ENCODE peak calls at places on chromosomes 12 and 14, in seven cellular contexts. Y is breast epithelium; U is dorsolateral prefrontal cortex; S is cardiac muscle cell; C is effector memory CD4-positive, alpha-beta T cell; P is A673; I is trophoblast cell. F is an unnamed sample.
A peak's percentile ranks its signal among the peaks of the same experiment; 100 is the strongest.

GRCh38 chr14:97401714-97402113 is 604.5 kb downstream of the VRK1 start:
- DNase-seq in Y (no peak), P (no peak), I (no peak), S (no peak), C (no peak), U (no peak), F (no peak)

GRCh38 chr14:37051153-37051552 is 121.3 kb downstream of the SLC25A21 start:
- DNase-seq in Y (no peak), P (no peak), S (no peak), U (no peak), C (no peak), I (no peak), F (no peak)

GRCh38 chr12:51631021-51631420 is 40.0 kb downstream of the SCN8A start:
- DNase-seq in S (no peak), I (no peak), C (no peak), U (no peak), P (no peak), Y (no peak), F (no peak)

GRCh38 chr12:62966990-62967506 is 32.1 kb upstream of the PPM1H start:
- DNase-seq in S (no peak), I (no peak), Y (no peak), C (no peak), P (no peak), U (no peak), F (no peak)

GRCh38 chr12:52147367-52147972 is 44.3 kb downstream of the KRT80 start:
- DNase-seq in U (peak; percentile 24), P (peak; percentile 54), C (no peak), I (peak; percentile 99), Y (peak; percentile 98), S (no peak), F (no peak)

GRCh38 chr12:50763637-50764115 is at the start of gene ATF1:
- DNase-seq in C (peak; percentile 84), S (peak; percentile 92), P (peak; percentile 96), I (peak; percentile 95), U (peak; percentile 92), Y (peak; percentile 87), F (peak; percentile 91)

GRCh38 chr12:46430340-46430948 is 57.9 kb upstream of the SLC38A2 start:
- DNase-seq in S (no peak), Y (no peak), I (peak; percentile 15), P (peak; percentile 72), C (no peak), U (no peak), F (peak; percentile 44)

GRCh38 chr14:60094306-60094897 is 2.7 kb downstream of the PCNX4 start:
- DNase-seq in I (peak; percentile 51), C (no peak), Y (no peak), S (peak; percentile 25), U (no peak), P (no peak), F (no peak)

GRCh38 chr12:74412607-74413230 is 124.9 kb upstream of the ATXN7L3B start:
- DNase-seq in Y (no peak), U (no peak), C (no peak), P (peak; percentile 57), I (no peak), S (peak; percentile 24), F (no peak)

GRCh38 chr14:102795060-102795925 is 18.0 kb downstream of the TRAF3 start:
- DNase-seq in S (no peak), U (no peak), Y (no peak), P (peak; percentile 91), I (peak; percentile 97), C (peak; percentile 28), F (no peak)

GRCh38 chr12:5200276-5201087 is 156.8 kb downstream of the KCNA5 start:
- DNase-seq in U (no peak), I (no peak), S (peak; percentile 84), C (no peak), P (peak; percentile 52), Y (no peak), F (no peak)

GRCh38 chr12:50661300-50662120 is 102.4 kb upstream of the ATF1 start:
- DNase-seq in S (peak; percentile 8), I (no peak), U (no peak), Y (no peak), C (no peak), P (no peak), F (no peak)

GRCh38 chr14:32382704-32383103 is 53.6 kb downstream of the AKAP6 start:
- DNase-seq in U (peak; percentile 33), Y (no peak), P (peak; percentile 14), S (peak; percentile 45), I (no peak), C (no peak), F (no peak)

GRCh38 chr12:113154351-113154973 is 4.9 kb downstream of the CFAP73 start:
- DNase-seq in I (no peak), S (peak; percentile 75), C (no peak), P (peak; percentile 31), U (no peak), Y (no peak), F (peak; percentile 25)

GRCh38 chr14:52485350-52485960 is 66.8 kb downstream of the TXNDC16 start:
- DNase-seq in S (no peak), C (no peak), U (no peak), I (no peak), P (no peak), Y (no peak), F (no peak)

GRCh38 chr12:128754275-128754674 is 69.5 kb downstream of the SLC15A4 start:
- DNase-seq in P (no peak), S (no peak), C (no peak), I (no peak), U (no peak), Y (no peak), F (no peak)

GRCh38 chr14:44369401-44370123 is 137.5 kb downstream of the FSCB start:
- DNase-seq in U (no peak), C (no peak), S (peak; percentile 3), P (peak; percentile 53), I (no peak), Y (no peak), F (no peak)

GRCh38 chr12:115609356-115609755 is 668.1 kb downstream of the MED13L start:
- DNase-seq in P (no peak), S (no peak), U (no peak), I (no peak), C (no peak), Y (no peak), F (no peak)

GRCh38 chr12:32110417-32110816 is 3.8 kb downstream of the BICD1 start:
- DNase-seq in C (no peak), I (no peak), P (no peak), U (no peak), Y (no peak), S (no peak), F (no peak)

GRCh38 chr12:76020731-76021672 is 10.6 kb downstream of the PHLDA1 start:
- DNase-seq in P (peak; percentile 75), C (peak; percentile 49), U (no peak), S (no peak), Y (no peak), I (peak; percentile 82), F (peak; percentile 61)

GRCh38 chr14:64506751-64507150 is 2.2 kb downstream of the ZBTB1 start:
- DNase-seq in I (no peak), S (no peak), Y (no peak), U (no peak), P (no peak), C (no peak), F (no peak)

GRCh38 chr14:54116972-54117371 is 160.3 kb upstream of the BMP4 start:
- DNase-seq in I (no peak), U (no peak), S (no peak), P (no peak), C (no peak), Y (no peak), F (no peak)

GRCh38 chr14:73460691-73461127 is 2.4 kb upstream of the NUMB start:
- DNase-seq in C (no peak), Y (no peak), I (no peak), P (peak; percentile 77), S (no peak), U (no peak), F (no peak)

GRCh38 chr14:33657478-33657877 is 293.4 kb downstream of the EGLN3 start:
- DNase-seq in U (no peak), P (no peak), S (no peak), I (no peak), C (no peak), Y (no peak), F (no peak)

GRCh38 chr12:47819902-47820630 is at the start of gene HDAC7:
- DNase-seq in P (peak; percentile 88), Y (peak; percentile 81), C (peak; percentile 61), U (peak; percentile 66), I (peak; percentile 72), S (peak; percentile 83), F (peak; percentile 65)

GRCh38 chr12:12564911-12565310 is 2.2 kb upstream of the DUSP16 start:
- DNase-seq in I (no peak), S (no peak), U (no peak), Y (no peak), P (no peak), C (no peak), F (no peak)

GRCh38 chr12:93127582-93128331 is 198.7 kb upstream of the EEA1 start:
- DNase-seq in S (peak; percentile 87), Y (no peak), P (peak; percentile 53), C (no peak), U (no peak), I (peak; percentile 88), F (no peak)
- H3K4me3 ChIP-seq in S (no peak overlapping the region), Y (peak overlapping the region; percentile 42), P (no peak overlapping the region), C (no peak overlapping the region), U (no peak overlapping the region), I (no peak overlapping the region), F (no peak overlapping the region)

GRCh38 chr14:93240678-93241000 is 33.6 kb downstream of the UBR7 start:
- DNase-seq in C (no peak), Y (no peak), U (no peak), P (no peak), I (no peak), S (no peak), F (no peak)
- H3K27ac ChIP-seq in C (no peak overlapping the region), Y (no peak overlapping the region), U (no peak overlapping the region), P (no peak overlapping the region), I (no peak overlapping the region), S (no peak overlapping the region), F (no peak overlapping the region)

GRCh38 chr14:98840511-98840910 is 431.5 kb downstream of the BCL11B start:
- DNase-seq in U (no peak), I (no peak), S (no peak), Y (no peak), P (no peak), C (no peak), F (no peak)

GRCh38 chr14:98834119-98834518 is 437.9 kb downstream of the BCL11B start:
- DNase-seq in P (peak; percentile 14), U (no peak), I (no peak), S (no peak), Y (no peak), C (no peak), F (no peak)

GRCh38 chr14:98835051-98835824 is 436.8 kb downstream of the BCL11B start:
- DNase-seq in U (no peak), C (no peak), I (no peak), Y (no peak), S (no peak), P (no peak), F (no peak)

GRCh38 chr14:98835825-98836100 is 436.2 kb downstream of the BCL11B start:
- DNase-seq in P (no peak), I (no peak), Y (no peak), C (no peak), S (no peak), U (no peak), F (no peak)

GRCh38 chr14:98840076-98840475 is 431.9 kb downstream of the BCL11B start:
- DNase-seq in I (no peak), P (peak; percentile 29), U (no peak), C (no peak), S (no peak), Y (no peak), F (no peak)
- H3K4me3 ChIP-seq in I (no peak overlapping the region), P (no peak overlapping the region), U (no peak overlapping the region), C (no peak overlapping the region), S (no peak overlapping the region), Y (no peak overlapping the region), F (no peak overlapping the region)

GRCh38 chr14:75184447-75184846 is 8.0 kb upstream of the TMED10 start:
- DNase-seq in S (no peak), C (no peak), U (no peak), Y (no peak), P (no peak), I (no peak), F (no peak)
- H3K27ac ChIP-seq in S (no peak overlapping the region), C (no peak overlapping the region), U (no peak overlapping the region), Y (peak overlapping the region; percentile 79), P (no peak overlapping the region), I (no peak overlapping the region), F (no peak overlapping the region)